ENCODE peak calls at places on chromosomes 3 and 15, in eight cellular contexts. One of them, this sample, is unnamed.

GRCh38 chr3:40843851-40844548 is 319.2 kb downstream of the ZNF621 start:
- DNase-seq in transverse colon: no peak
- DNase-seq in esophagus muscularis mucosa: no peak
- DNase-seq in sigmoid colon: no peak
- DNase-seq in H1: peak
- DNase-seq in SK-N-SH: peak
- DNase-seq in K562: no peak
- DNase-seq in upper lobe of left lung: no peak
- DNase-seq in this sample: no peak

GRCh38 chr15:94875550-94875949 is 644.2 kb downstream of the MCTP2 start:
- DNase-seq in esophagus muscularis mucosa: no peak
- DNase-seq in H1: no peak
- DNase-seq in upper lobe of left lung: peak
- DNase-seq in transverse colon: no peak
- DNase-seq in sigmoid colon: no peak
- DNase-seq in K562: no peak
- DNase-seq in SK-N-SH: no peak
- DNase-seq in this sample: no peak

GRCh38 chr15:24858737-24859601 is 95.8 kb upstream of the SNRPN start:
- DNase-seq in SK-N-SH: no peak
- DNase-seq in transverse colon: no peak
- DNase-seq in upper lobe of left lung: no peak
- DNase-seq in sigmoid colon: no peak
- DNase-seq in H1: no peak
- DNase-seq in esophagus muscularis mucosa: no peak
- DNase-seq in K562: no peak
- DNase-seq in this sample: no peak

GRCh38 chr15:29259233-29259632 is 10.4 kb downstream of the NSMCE3 start:
- DNase-seq in SK-N-SH: no peak
- DNase-seq in sigmoid colon: no peak
- DNase-seq in transverse colon: no peak
- DNase-seq in K562: no peak
- DNase-seq in upper lobe of left lung: no peak
- DNase-seq in esophagus muscularis mucosa: no peak
- DNase-seq in H1: no peak
- DNase-seq in this sample: no peak

GRCh38 chr15:29925227-29926082 is 103.2 kb upstream of the TJP1 start:
- DNase-seq in upper lobe of left lung: no peak
- DNase-seq in sigmoid colon: peak
- DNase-seq in transverse colon: peak
- DNase-seq in K562: peak
- DNase-seq in H1: peak
- DNase-seq in SK-N-SH: peak
- DNase-seq in esophagus muscularis mucosa: no peak
- DNase-seq in this sample: peak

GRCh38 chr3:24670871-24671270 is 176.2 kb upstream of the THRB start:
- DNase-seq in upper lobe of left lung: no peak
- DNase-seq in transverse colon: no peak
- DNase-seq in esophagus muscularis mucosa: no peak
- DNase-seq in H1: no peak
- DNase-seq in K562: no peak
- DNase-seq in sigmoid colon: no peak
- DNase-seq in SK-N-SH: no peak
- DNase-seq in this sample: no peak

GRCh38 chr3:66991478-66991877 is 6.6 kb upstream of the KBTBD8 start:
- DNase-seq in K562: peak
- DNase-seq in transverse colon: no peak
- DNase-seq in H1: no peak
- DNase-seq in esophagus muscularis mucosa: no peak
- DNase-seq in SK-N-SH: no peak
- DNase-seq in upper lobe of left lung: no peak
- DNase-seq in sigmoid colon: no peak
- DNase-seq in this sample: no peak

GRCh38 chr3:110414851-110415250 is 656.8 kb upstream of the NECTIN3 start:
- DNase-seq in SK-N-SH: no peak
- DNase-seq in esophagus muscularis mucosa: no peak
- DNase-seq in upper lobe of left lung: no peak
- DNase-seq in sigmoid colon: no peak
- DNase-seq in transverse colon: no peak
- DNase-seq in H1: no peak
- DNase-seq in K562: no peak
- DNase-seq in this sample: no peak

GRCh38 chr15:55707985-55708384 is 35.0 kb downstream of the PRTG start:
- DNase-seq in K562: no peak
- DNase-seq in SK-N-SH: no peak
- DNase-seq in H1: no peak
- DNase-seq in sigmoid colon: no peak
- DNase-seq in esophagus muscularis mucosa: no peak
- DNase-seq in upper lobe of left lung: no peak
- DNase-seq in transverse colon: no peak
- DNase-seq in this sample: no peak

GRCh38 chr3:156230291-156230900 is 110.0 kb downstream of the KCNAB1 start:
- DNase-seq in esophagus muscularis mucosa: no peak
- DNase-seq in SK-N-SH: no peak
- DNase-seq in transverse colon: no peak
- DNase-seq in sigmoid colon: no peak
- DNase-seq in H1: no peak
- DNase-seq in upper lobe of left lung: no peak
- DNase-seq in K562: no peak
- DNase-seq in this sample: no peak

GRCh38 chr3:141442421-141442820 is 44.4 kb upstream of the RASA2 start:
- DNase-seq in esophagus muscularis mucosa: peak
- DNase-seq in SK-N-SH: no peak
- DNase-seq in transverse colon: no peak
- DNase-seq in upper lobe of left lung: no peak
- DNase-seq in H1: no peak
- DNase-seq in sigmoid colon: no peak
- DNase-seq in K562: no peak
- DNase-seq in this sample: no peak

GRCh38 chr3:31829826-31830426 is 151.1 kb downstream of the OSBPL10 start:
- DNase-seq in upper lobe of left lung: no peak
- DNase-seq in SK-N-SH: no peak
- DNase-seq in sigmoid colon: no peak
- DNase-seq in esophagus muscularis mucosa: peak
- DNase-seq in K562: no peak
- DNase-seq in H1: no peak
- DNase-seq in transverse colon: no peak
- DNase-seq in this sample: no peak

GRCh38 chr3:16026753-16027152 is 147.7 kb upstream of the GALNT15 start:
- DNase-seq in K562: no peak
- DNase-seq in H1: no peak
- DNase-seq in upper lobe of left lung: no peak
- DNase-seq in esophagus muscularis mucosa: no peak
- DNase-seq in transverse colon: no peak
- DNase-seq in SK-N-SH: no peak
- DNase-seq in sigmoid colon: no peak
- DNase-seq in this sample: no peak

GRCh38 chr15:71149645-71150557 is 34.6 kb downstream of the THSD4 start:
- DNase-seq in sigmoid colon: no peak
- DNase-seq in esophagus muscularis mucosa: peak
- DNase-seq in transverse colon: no peak
- DNase-seq in K562: no peak
- DNase-seq in upper lobe of left lung: no peak
- DNase-seq in H1: no peak
- DNase-seq in SK-N-SH: no peak
- DNase-seq in this sample: peak

GRCh38 chr15:71152542-71152941 is 37.3 kb downstream of the THSD4 start:
- DNase-seq in transverse colon: no peak
- DNase-seq in sigmoid colon: no peak
- DNase-seq in H1: no peak
- DNase-seq in SK-N-SH: no peak
- DNase-seq in upper lobe of left lung: no peak
- DNase-seq in K562: no peak
- DNase-seq in esophagus muscularis mucosa: peak
- DNase-seq in this sample: no peak

GRCh38 chr15:71153823-71154524 is 38.7 kb downstream of the THSD4 start:
- DNase-seq in transverse colon: no peak
- DNase-seq in esophagus muscularis mucosa: peak
- DNase-seq in upper lobe of left lung: no peak
- DNase-seq in H1: no peak
- DNase-seq in K562: no peak
- DNase-seq in SK-N-SH: no peak
- DNase-seq in sigmoid colon: no peak
- DNase-seq in this sample: no peak

GRCh38 chr15:71148048-71148447 is 32.8 kb downstream of the THSD4 start:
- DNase-seq in upper lobe of left lung: no peak
- DNase-seq in sigmoid colon: no peak
- DNase-seq in H1: no peak
- DNase-seq in transverse colon: no peak
- DNase-seq in esophagus muscularis mucosa: no peak
- DNase-seq in K562: no peak
- DNase-seq in SK-N-SH: no peak
- DNase-seq in this sample: no peak

DNA sequence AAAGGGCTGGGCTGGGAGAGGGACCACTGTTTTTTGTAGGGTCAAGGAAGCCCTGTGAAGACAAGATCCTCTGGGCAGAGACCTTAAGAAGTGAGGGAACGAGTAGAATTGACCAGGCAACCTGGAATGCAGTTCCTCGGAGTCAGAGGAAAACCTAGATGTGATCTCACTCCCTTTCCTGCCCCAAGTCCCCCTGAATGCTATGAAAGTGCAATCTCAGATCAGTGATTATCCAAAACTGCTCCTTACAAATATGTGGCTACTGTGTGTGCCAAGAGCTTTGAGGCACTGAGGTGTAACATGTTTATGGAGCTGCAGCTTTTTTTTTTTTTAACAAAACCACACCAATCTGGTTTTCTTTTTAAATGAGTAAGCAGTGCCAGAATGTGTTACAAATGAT is 35.8 kb downstream of the THSD4 start:
- DNase-seq in upper lobe of left lung: no peak
- DNase-seq in SK-N-SH: no peak
- DNase-seq in K562: no peak
- DNase-seq in H1: no peak
- DNase-seq in transverse colon: no peak
- DNase-seq in esophagus muscularis mucosa: peak
- DNase-seq in sigmoid colon: no peak
- DNase-seq in this sample: no peak
- TF ChIP-seq EP300 in upper lobe of left lung: no peak
- TF ChIP-seq EP300 in SK-N-SH: no peak
- TF ChIP-seq EP300 in K562: no peak
- TF ChIP-seq EP300 in H1: no peak
- TF ChIP-seq EP300 in transverse colon: no peak
- TF ChIP-seq EP300 in esophagus muscularis mucosa: no peak
- TF ChIP-seq EP300 in sigmoid colon: no peak
- TF ChIP-seq EP300 in this sample: no peak

GRCh38 chr3:45441570-45442313 is 53.4 kb downstream of the LARS2 start:
- DNase-seq in SK-N-SH: no peak
- DNase-seq in upper lobe of left lung: no peak
- DNase-seq in H1: no peak
- DNase-seq in K562: no peak
- DNase-seq in transverse colon: no peak
- DNase-seq in sigmoid colon: no peak
- DNase-seq in esophagus muscularis mucosa: no peak
- DNase-seq in this sample: no peak

GRCh38 chr3:45435961-45436360 is 47.6 kb downstream of the LARS2 start:
- DNase-seq in K562: no peak
- DNase-seq in SK-N-SH: no peak
- DNase-seq in transverse colon: no peak
- DNase-seq in esophagus muscularis mucosa: no peak
- DNase-seq in upper lobe of left lung: no peak
- DNase-seq in H1: no peak
- DNase-seq in sigmoid colon: no peak
- DNase-seq in this sample: no peak

GRCh38 chr3:45434996-45435395 is 46.6 kb downstream of the LARS2 start:
- DNase-seq in esophagus muscularis mucosa: no peak
- DNase-seq in sigmoid colon: no peak
- DNase-seq in K562: no peak
- DNase-seq in upper lobe of left lung: no peak
- DNase-seq in SK-N-SH: no peak
- DNase-seq in transverse colon: no peak
- DNase-seq in H1: no peak
- DNase-seq in this sample: no peak

GRCh38 chr3:45440562-45440961 is 52.2 kb downstream of the LARS2 start:
- DNase-seq in SK-N-SH: no peak
- DNase-seq in sigmoid colon: no peak
- DNase-seq in K562: no peak
- DNase-seq in H1: no peak
- DNase-seq in upper lobe of left lung: no peak
- DNase-seq in esophagus muscularis mucosa: no peak
- DNase-seq in transverse colon: no peak
- DNase-seq in this sample: no peak

GRCh38 chr3:45437388-45437787 is 49.0 kb downstream of the LARS2 start:
- DNase-seq in H1: no peak
- DNase-seq in sigmoid colon: no peak
- DNase-seq in esophagus muscularis mucosa: no peak
- DNase-seq in K562: no peak
- DNase-seq in upper lobe of left lung: no peak
- DNase-seq in transverse colon: no peak
- DNase-seq in SK-N-SH: no peak
- DNase-seq in this sample: no peak
- TF ChIP-seq POLR2AphosphoS5 in H1: no peak
- TF ChIP-seq POLR2AphosphoS5 in sigmoid colon: no peak
- TF ChIP-seq POLR2AphosphoS5 in esophagus muscularis mucosa: no peak
- TF ChIP-seq POLR2AphosphoS5 in K562: no peak
- TF ChIP-seq POLR2AphosphoS5 in upper lobe of left lung: no peak
- TF ChIP-seq POLR2AphosphoS5 in transverse colon: no peak
- TF ChIP-seq POLR2AphosphoS5 in SK-N-SH: no peak
- TF ChIP-seq POLR2AphosphoS5 in this sample: no peak

GRCh38 chr15:39312984-39313383 is 267.9 kb upstream of the THBS1 start:
- DNase-seq in sigmoid colon: no peak
- DNase-seq in SK-N-SH: no peak
- DNase-seq in transverse colon: peak
- DNase-seq in upper lobe of left lung: no peak
- DNase-seq in esophagus muscularis mucosa: no peak
- DNase-seq in K562: peak
- DNase-seq in H1: peak
- DNase-seq in this sample: no peak
- TF ChIP-seq EP300 in sigmoid colon: no peak
- TF ChIP-seq EP300 in SK-N-SH: no peak
- TF ChIP-seq EP300 in transverse colon: peak
- TF ChIP-seq EP300 in upper lobe of left lung: no peak
- TF ChIP-seq EP300 in esophagus muscularis mucosa: no peak
- TF ChIP-seq EP300 in K562: no peak
- TF ChIP-seq EP300 in H1: no peak
- TF ChIP-seq EP300 in this sample: no peak

DNA sequence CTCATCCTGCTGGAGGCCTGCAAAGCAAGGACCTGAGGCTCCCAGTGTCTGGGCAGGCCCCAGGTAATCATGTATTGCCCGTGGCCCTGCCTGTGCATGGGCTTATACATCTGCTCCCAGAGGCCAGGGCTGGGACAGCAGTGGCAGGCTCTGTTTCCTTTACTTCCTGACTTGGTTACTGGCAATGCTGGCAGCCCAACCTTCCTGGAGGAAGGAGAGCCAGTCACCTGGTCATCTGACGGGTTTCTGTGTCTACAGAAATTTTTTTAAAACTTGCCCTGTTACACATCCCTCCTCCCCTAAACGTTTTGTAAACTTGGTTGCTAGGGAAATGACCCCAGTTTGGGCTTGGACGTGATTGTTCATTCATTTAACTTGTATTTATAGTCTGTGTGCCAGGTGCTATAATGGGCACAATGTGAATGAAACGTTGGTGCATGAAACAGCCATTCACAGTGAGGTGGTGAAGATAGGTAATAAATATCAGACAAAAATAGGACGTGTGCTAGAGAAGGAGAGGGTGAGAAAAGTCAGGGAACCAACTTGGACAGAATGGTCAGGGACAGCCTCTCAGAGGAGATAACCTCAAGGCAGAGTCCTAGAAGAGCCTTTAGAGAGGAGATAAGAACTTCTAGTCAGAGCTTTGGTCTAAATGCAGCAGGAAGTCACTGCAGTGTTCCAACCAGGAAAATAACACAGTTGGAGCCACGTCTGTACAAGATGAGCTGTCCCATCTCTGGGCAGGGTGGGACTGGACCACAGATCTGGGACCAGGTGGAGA is 14.1 kb downstream of the TEX264 start:
- DNase-seq in upper lobe of left lung: no peak
- DNase-seq in SK-N-SH: no peak
- DNase-seq in esophagus muscularis mucosa: no peak
- DNase-seq in K562: peak
- DNase-seq in sigmoid colon: no peak
- DNase-seq in transverse colon: no peak
- DNase-seq in H1: no peak
- DNase-seq in this sample: no peak
- TF ChIP-seq POLR2AphosphoS5 in upper lobe of left lung: no peak
- TF ChIP-seq POLR2AphosphoS5 in SK-N-SH: no peak
- TF ChIP-seq POLR2AphosphoS5 in esophagus muscularis mucosa: peak
- TF ChIP-seq POLR2AphosphoS5 in K562: no peak
- TF ChIP-seq POLR2AphosphoS5 in sigmoid colon: no peak
- TF ChIP-seq POLR2AphosphoS5 in transverse colon: no peak
- TF ChIP-seq POLR2AphosphoS5 in H1: no peak
- TF ChIP-seq POLR2AphosphoS5 in this sample: peak

This sample was measured in stomach.